ENCODE peak calls at places on chromosomes 13 and 19, in six cellular contexts. T is fibroblast of lung, F is H9, W is neural progenitor cell, R is OCI-LY7, S is GM23248. E is an unnamed sample.

GRCh38 chr19:10503002-10503789 is at the start of gene KEAP1:
- DNase-seq in T (peak), F (peak), W (peak), R (peak), S (peak), E (peak)

GRCh38 chr19:48506138-48506733 is 5.4 kb downstream of the LMTK3 start:
- DNase-seq in T (peak), F (peak), W (peak), R (peak), S (peak), E (no peak)

GRCh38 chr13:41418027-41418426 is 39.3 kb upstream of the RGCC start:
- DNase-seq in T (peak), F (no peak), W (no peak), R (no peak), S (no peak), E (no peak)

GRCh38 chr19:10870955-10871603 is at the start of gene CARM1:
- DNase-seq in T (peak), F (peak), W (peak), R (peak), S (peak), E (peak)

GRCh38 chr13:76019421-76020044 is 383.4 kb downstream of the LMO7 start:
- DNase-seq in T (peak), F (peak), W (peak), R (peak), S (no peak), E (no peak)

GRCh38 chr13:111346281-111346680 is 25.8 kb downstream of the TEX29 start:
- DNase-seq in T (no peak), F (no peak), W (no peak), R (no peak), S (no peak), E (no peak)

GRCh38 chr13:21673592-21674270 is 2.9 kb downstream of the FGF9 start:
- DNase-seq in T (peak), F (peak), W (peak), R (peak), S (peak), E (peak)

GRCh38 chr13:114161644-114162532 is 17.2 kb upstream of the CFAP97D2 start:
- DNase-seq in T (peak), F (no peak), W (no peak), R (no peak), S (peak), E (no peak)

GRCh38 chr13:41465215-41465907 is 8.0 kb downstream of the RGCC start:
- DNase-seq in T (peak), F (no peak), W (no peak), R (peak), S (peak), E (no peak)

GRCh38 chr13:20521388-20521787 is 4.3 kb downstream of the CRYL1 start:
- DNase-seq in T (no peak), F (no peak), W (no peak), R (no peak), S (no peak), E (no peak)

GRCh38 chr13:36332986-36333385 is 13.2 kb downstream of the SPART start:
- DNase-seq in T (peak), F (no peak), W (no peak), R (no peak), S (peak), E (no peak)

GRCh38 chr19:48147597-48148175 is 22.5 kb downstream of the LIG1 start:
- DNase-seq in T (no peak), F (no peak), W (no peak), R (no peak), S (no peak), E (no peak)

GRCh38 chr13:57314897-57315520 is 148.0 kb downstream of the PRR20E start:
- DNase-seq in T (no peak), F (no peak), W (peak), R (no peak), S (no peak), E (peak)

GRCh38 chr13:19665427-19665859 is 32.0 kb downstream of the MPHOSPH8 start:
- DNase-seq in T (no peak), F (no peak), W (no peak), R (no peak), S (no peak), E (no peak)

GRCh38 chr19:38734426-38735256 is 9.6 kb downstream of the CAPN12 start:
- DNase-seq in T (peak), F (peak), W (peak), R (peak), S (peak), E (no peak)

GRCh38 chr13:93562676-93563075 is 336.1 kb downstream of the GPC6 start:
- DNase-seq in T (no peak), F (no peak), W (no peak), R (no peak), S (no peak), E (no peak)

GRCh38 chr19:48490980-48491792 is 20.4 kb downstream of the LMTK3 start:
- DNase-seq in T (no peak), F (peak), W (peak), R (peak), S (peak), E (no peak)

GRCh38 chr13:97108535-97108910 is 113.6 kb upstream of the MBNL2 start:
- DNase-seq in T (peak), F (no peak), W (no peak), R (no peak), S (peak), E (no peak)

GRCh38 chr19:57587529-57587928 is 3.6 kb downstream of the ZIK1 start:
- DNase-seq in T (peak), F (no peak), W (no peak), R (no peak), S (peak), E (no peak)

GRCh38 chr13:24458736-24459135 is 53.8 kb downstream of the PARP4 start:
- DNase-seq in T (no peak), F (no peak), W (no peak), R (no peak), S (no peak), E (no peak)

GRCh38 chr13:30504081-30504480 is 38.3 kb upstream of the HMGB1 start:
- DNase-seq in T (peak), F (no peak), W (no peak), R (no peak), S (peak), E (no peak)

GRCh38 chr19:5154129-5154798 is 185.4 kb downstream of the KDM4B start:
- DNase-seq in T (no peak), F (peak), W (peak), R (peak), S (peak), E (no peak)

GRCh38 chr13:27035892-27036235 is 135.7 kb downstream of the USP12 start:
- DNase-seq in T (peak), F (peak), W (no peak), R (no peak), S (no peak), E (no peak)

GRCh38 chr13:27037571-27037970 is 134.0 kb downstream of the USP12 start:
- DNase-seq in T (no peak), F (no peak), W (no peak), R (no peak), S (no peak), E (no peak)

GRCh38 chr13:27038323-27038722 is 133.3 kb downstream of the USP12 start:
- DNase-seq in T (peak), F (no peak), W (no peak), R (no peak), S (peak), E (no peak)

GRCh38 chr13:27036236-27036981 is 135.2 kb downstream of the USP12 start:
- DNase-seq in T (no peak), F (peak), W (no peak), R (no peak), S (peak), E (no peak)

GRCh38 chr13:27037171-27037570 is 134.4 kb downstream of the USP12 start:
- DNase-seq in T (no peak), F (no peak), W (no peak), R (no peak), S (no peak), E (no peak)
- H2AFZ ChIP-seq in T (no peak), F (no peak), W (no peak), R (no peak), S (no peak), E (no peak)

DNA sequence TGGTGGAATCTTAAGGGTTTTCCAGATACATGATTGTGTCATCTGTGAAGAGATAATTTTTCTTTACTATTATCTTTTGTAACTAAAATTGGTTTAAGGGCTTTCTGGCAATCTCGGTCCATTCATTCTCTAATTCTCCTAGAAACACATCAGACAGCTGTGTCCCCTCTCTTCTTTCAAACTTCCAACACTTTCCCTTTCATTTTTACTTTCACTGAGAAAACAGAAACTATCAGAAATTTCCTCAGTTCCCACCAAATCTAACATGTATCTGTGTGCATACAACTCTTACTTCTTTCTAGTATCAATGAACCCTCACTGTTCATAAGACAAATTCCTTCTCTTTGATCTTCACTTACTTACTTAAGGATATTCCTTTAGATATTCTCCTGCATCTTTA is 40.2 kb downstream of the KCNRG start:
- DNase-seq in T (no peak), F (no peak), W (no peak), R (no peak), S (no peak), E (no peak)
- H2AFZ ChIP-seq in T (peak), F (no peak), W (no peak), R (no peak), S (no peak), E (no peak)

GRCh38 chr13:55062662-55063061 is 2034.0 kb downstream of the OLFM4 start:
- DNase-seq in T (no peak), F (no peak), W (no peak), R (no peak), S (no peak), E (no peak)
- H2AFZ ChIP-seq in T (no peak), F (no peak), W (no peak), R (no peak), S (no peak), E (peak)

DNA sequence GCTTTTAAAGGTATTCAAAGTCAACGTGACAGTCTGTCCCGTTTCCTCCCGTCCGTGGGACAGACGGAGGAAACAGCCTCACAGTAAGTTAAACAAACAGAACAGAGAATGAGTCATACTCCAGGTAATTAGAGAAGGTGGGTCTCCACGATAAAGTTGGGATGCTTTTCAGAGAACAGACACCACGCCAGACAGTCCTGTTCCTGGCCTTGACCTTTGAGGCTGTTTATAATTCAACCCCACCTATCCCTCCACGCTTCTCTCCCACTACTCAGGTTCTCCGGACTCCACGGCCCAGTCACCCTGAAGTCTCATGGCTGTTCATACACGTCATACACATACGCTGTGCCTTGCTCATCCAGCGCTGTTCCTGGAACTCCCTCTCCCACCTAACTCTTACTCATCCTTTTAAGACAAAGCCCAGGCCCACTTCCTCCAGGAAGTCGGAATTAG is 42.5 kb downstream of the ARHGEF18 start:
- DNase-seq in T (peak), F (no peak), W (no peak), R (no peak), S (no peak), E (no peak)
- H2AFZ ChIP-seq in T (no peak), F (no peak), W (no peak), R (no peak), S (no peak), E (no peak)

GRCh38 chr19:13729859-13730258 is 34.5 kb upstream of the MRI1 start:
- DNase-seq in T (peak), F (no peak), W (no peak), R (no peak), S (peak), E (no peak)
- H2AFZ ChIP-seq in T (no peak), F (no peak), W (no peak), R (peak), S (peak), E (no peak)

DNA sequence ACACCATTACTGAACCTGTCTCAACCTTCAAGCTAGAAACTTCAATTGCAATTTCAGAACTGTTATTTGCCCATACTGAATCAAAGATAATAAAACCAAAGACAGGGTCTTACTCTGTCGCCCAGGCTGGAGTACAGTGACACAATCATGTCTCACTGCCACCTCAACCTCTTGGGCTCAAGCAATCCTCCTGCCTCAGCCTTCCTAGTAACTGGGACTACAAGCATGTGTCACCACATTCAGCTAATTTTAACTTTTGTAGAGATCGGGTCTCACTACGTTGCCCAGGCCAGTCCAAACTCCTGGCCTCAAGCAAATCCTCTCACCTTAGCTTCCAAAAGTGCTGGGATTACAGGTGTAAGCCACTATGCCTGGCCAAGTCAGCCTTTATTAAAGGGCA is 143.4 kb downstream of the DIAPH3 start:
- DNase-seq in T (no peak), F (no peak), W (no peak), R (no peak), S (no peak), E (no peak)
- H2AFZ ChIP-seq in T (no peak), F (no peak), W (no peak), R (no peak), S (no peak), E (no peak)

DNA sequence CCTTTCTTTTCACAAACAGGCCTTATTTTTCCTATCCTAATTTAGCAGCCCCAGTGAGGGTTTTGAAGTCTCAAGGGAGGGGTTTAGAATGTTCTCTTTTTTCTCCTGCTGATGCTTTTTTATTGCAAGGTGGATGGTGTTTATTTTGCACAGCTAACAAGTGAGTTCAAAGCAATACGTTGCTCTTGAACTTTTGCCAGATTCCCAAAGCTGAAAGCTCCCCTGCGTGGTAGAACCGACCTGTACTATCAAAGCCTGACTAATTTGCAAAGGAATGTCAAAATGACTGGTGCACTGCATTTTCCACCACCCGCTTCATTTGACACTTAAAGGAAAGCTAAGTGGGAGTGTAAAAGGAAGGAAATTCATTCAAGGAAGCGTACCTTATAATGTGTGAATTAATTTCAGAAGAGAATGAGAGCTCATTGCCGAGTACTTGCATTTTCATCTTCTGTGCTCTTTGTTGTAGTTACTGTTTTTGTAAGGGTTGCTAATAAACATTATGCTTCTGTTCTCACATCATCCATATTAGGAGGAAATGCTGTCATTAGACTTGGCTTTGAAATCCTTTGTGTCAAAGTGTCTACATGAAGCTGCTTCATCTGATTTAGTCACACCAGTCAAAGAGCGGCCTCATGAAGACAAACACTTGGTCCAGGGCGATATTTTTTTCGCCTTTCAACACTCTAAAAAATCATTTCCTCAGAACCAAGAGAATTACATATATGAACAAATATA is 105.2 kb downstream of the SPRY2 start:
- DNase-seq in T (peak), F (no peak), W (no peak), R (no peak), S (peak), E (no peak)
- H2AFZ ChIP-seq in T (no peak), F (no peak), W (no peak), R (no peak), S (peak), E (peak)

DNA sequence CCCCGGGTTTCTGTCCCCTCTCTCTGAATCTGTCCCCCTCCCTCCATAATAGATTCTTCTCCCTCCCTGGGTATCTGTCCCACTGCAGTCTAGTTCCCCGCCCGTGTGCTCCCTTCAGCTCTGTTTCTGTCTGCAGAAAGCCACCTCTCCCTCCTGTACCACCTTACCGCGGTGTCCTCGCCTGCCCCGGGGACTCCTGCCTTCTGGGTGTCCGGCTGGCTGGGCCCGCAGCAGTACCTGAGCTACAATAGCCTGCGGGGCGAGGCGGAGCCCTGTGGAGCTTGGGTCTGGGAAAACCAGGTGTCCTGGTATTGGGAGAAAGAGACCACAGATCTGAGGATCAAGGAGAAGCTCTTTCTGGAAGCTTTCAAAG is 1.3 kb downstream of the FCGRT start:
- DNase-seq in T (no peak), F (no peak), W (no peak), R (no peak), S (no peak), E (no peak)
- H2AFZ ChIP-seq in T (no peak), F (no peak), W (no peak), R (peak), S (no peak), E (peak)

E was measured in neuronal stem cell.